ENCODE peak calls at places on chromosomes 6 and 20, in six cellular contexts. T is PC-9, D is GM23248, K is OCI-LY7, F is GM23338, W is MM.1S. E is an unnamed sample.

GRCh38 chr6:126337323-126337722 is 2.6 kb upstream of the CENPW start:
- DNase-seq in T (no peak), D (peak; percentile 83), K (no peak), F (no peak), W (no peak), E (no peak)

GRCh38 chr20:35887393-35888064 is 66.8 kb downstream of the SCAND1 start:
- DNase-seq in T (no peak), D (no peak), K (no peak), F (no peak), W (no peak), E (no peak)

GRCh38 chr20:37426978-37427377 is 81.0 kb downstream of the SRC start:
- DNase-seq in T (no peak), D (no peak), K (no peak), F (no peak), W (no peak), E (no peak)

GRCh38 chr20:7629880-7630279 is 310.4 kb downstream of the HAO1 start:
- DNase-seq in T (no peak), D (peak; percentile 50), K (no peak), F (no peak), W (no peak), E (peak; percentile 31)

GRCh38 chr6:16683524-16684194 is 77.6 kb downstream of the ATXN1 start:
- DNase-seq in T (peak; percentile 82), D (peak; percentile 82), K (no peak), F (no peak), W (no peak), E (peak; percentile 96)

GRCh38 chr6:155530219-155530834 is 74.7 kb upstream of the NOX3 start:
- DNase-seq in T (no peak), D (peak; percentile 70), K (peak; percentile 66), F (peak; percentile 35), W (peak; percentile 12), E (peak; percentile 60)

GRCh38 chr20:19756756-19757486 is 1.1 kb upstream of the RIN2 start:
- DNase-seq in T (no peak), D (no peak), K (no peak), F (no peak), W (no peak), E (peak; percentile 23)

GRCh38 chr6:68527691-68528090 is 107.4 kb upstream of the ADGRB3 start:
- DNase-seq in T (no peak), D (no peak), K (no peak), F (no peak), W (no peak), E (no peak)

GRCh38 chr6:144158133-144158532 is 7.8 kb downstream of the STX11 start:
- DNase-seq in T (peak; percentile 72), D (peak; percentile 84), K (no peak), F (peak; percentile 74), W (no peak), E (peak; percentile 67)

GRCh38 chr20:2698912-2699311 is 6.3 kb downstream of the EBF4 start:
- DNase-seq in T (no peak), D (no peak), K (no peak), F (no peak), W (no peak), E (no peak)

GRCh38 chr20:63830821-63831593 is at the start of gene ZBTB46:
- DNase-seq in T (peak; percentile 43), D (peak; percentile 75), K (peak; percentile 71), F (peak; percentile 68), W (peak; percentile 53), E (peak; percentile 48)

GRCh38 chr6:57173056-57173885 is 1.1 kb downstream of the BAG2 start:
- DNase-seq in T (peak; percentile 6), D (peak; percentile 60), K (peak; percentile 62), F (peak; percentile 51), W (peak; percentile 27), E (peak; percentile 53)

GRCh38 chr6:166348305-166348949 is 6.1 kb upstream of the SFT2D1 start:
- DNase-seq in T (no peak), D (no peak), K (no peak), F (no peak), W (no peak), E (no peak)

GRCh38 chr20:44700306-44700705 is 14.9 kb upstream of the CCN5 start:
- DNase-seq in T (no peak), D (no peak), K (no peak), F (no peak), W (no peak), E (no peak)

GRCh38 chr20:34124469-34125249 is 12.6 kb upstream of the EIF2S2 start:
- DNase-seq in T (no peak), D (no peak), K (peak; percentile 81), F (no peak), W (peak; percentile 35), E (no peak)

GRCh38 chr6:69732640-69733039 is 64.2 kb downstream of the LMBRD1 start:
- DNase-seq in T (no peak), D (peak; percentile 19), K (peak; percentile 23), F (no peak), W (no peak), E (peak; percentile 38)

GRCh38 chr20:12482661-12483060 is 526.1 kb upstream of the SPTLC3 start:
- DNase-seq in T (no peak), D (no peak), K (no peak), F (no peak), W (no peak), E (no peak)

GRCh38 chr20:341682-342081 is 5.2 kb upstream of the NRSN2 start:
- DNase-seq in T (peak; percentile 55), D (peak; percentile 88), K (no peak), F (no peak), W (no peak), E (peak; percentile 99)

GRCh38 chr20:35561268-35561667 is 19.4 kb downstream of the ERGIC3 start:
- DNase-seq in T (peak; percentile 61), D (peak; percentile 71), K (peak; percentile 82), F (peak; percentile 78), W (peak; percentile 37), E (peak; percentile 63)

GRCh38 chr20:36205026-36205425 is 31.3 kb upstream of the AAR2 start:
- DNase-seq in T (no peak), D (no peak), K (no peak), F (no peak), W (no peak), E (no peak)

GRCh38 chr6:3386374-3386857 is 70.4 kb downstream of the SLC22A23 start:
- DNase-seq in T (no peak), D (no peak), K (no peak), F (no peak), W (no peak), E (no peak)

GRCh38 chr6:109167557-109167956 is 72.2 kb downstream of the CEP57L1 start:
- DNase-seq in T (no peak), D (no peak), K (no peak), F (no peak), W (no peak), E (no peak)

GRCh38 chr6:113433506-113433991 is 423.6 kb upstream of the MARCKS start:
- DNase-seq in T (peak; percentile 61), D (peak; percentile 90), K (no peak), F (no peak), W (no peak), E (peak; percentile 66)

GRCh38 chr6:96907498-96907897 is 9.8 kb upstream of the NDUFAF4 start:
- DNase-seq in T (no peak), D (peak; percentile 36), K (no peak), F (no peak), W (peak; percentile 20), E (no peak)

GRCh38 chr20:51091564-51092195 is 68.8 kb upstream of the KCNG1 start:
- DNase-seq in T (no peak), D (no peak), K (no peak), F (peak; percentile 37), W (no peak), E (no peak)

GRCh38 chr20:48681882-48682426 is 145.8 kb downstream of the PREX1 start:
- DNase-seq in T (no peak), D (no peak), K (no peak), F (no peak), W (no peak), E (no peak)

GRCh38 chr20:48681201-48681881 is 146.5 kb downstream of the PREX1 start:
- DNase-seq in T (no peak), D (no peak), K (no peak), F (no peak), W (no peak), E (no peak)

GRCh38 chr20:48683467-48684175 is 144.2 kb downstream of the PREX1 start:
- DNase-seq in T (no peak), D (no peak), K (no peak), F (no peak), W (no peak), E (no peak)

GRCh38 chr20:48684501-48685041 is 143.2 kb downstream of the PREX1 start:
- DNase-seq in T (peak; percentile 38), D (no peak), K (no peak), F (no peak), W (no peak), E (no peak)

GRCh38 chr20:48682529-48683385 is 145.0 kb downstream of the PREX1 start:
- DNase-seq in T (peak; percentile 75), D (peak; percentile 93), K (no peak), F (peak; percentile 79), W (peak; percentile 69), E (no peak)
- H3K4me3 ChIP-seq in T (peak overlapping the region; percentile 16), D (peak overlapping the region; percentile 32), K (no peak overlapping the region), F (peak overlapping the region; percentile 23), W (no peak overlapping the region), E (no peak overlapping the region)

GRCh38 chr6:31719001-31719400 is 2.5 kb downstream of the LY6G6C start:
- DNase-seq in T (no peak), D (no peak), K (no peak), F (no peak), W (no peak), E (no peak)
- H3K9me2 ChIP-seq in T (no peaks in the 10 kb centered on the region), D (no peaks in the 10 kb centered on the region), K (no peaks in the 10 kb centered on the region), F (no peaks in the 10 kb centered on the region), W (no peaks in the 10 kb centered on the region), E (no peaks in the 10 kb centered on the region)

GRCh38 chr6:14638932-14639875 is 521.6 kb downstream of the CD83 start:
- DNase-seq in T (no peak), D (peak; percentile 56), K (peak; percentile 71), F (peak; percentile 36), W (no peak), E (peak; percentile 52)

GRCh38 chr6:14639983-14640599 is 522.5 kb downstream of the CD83 start:
- DNase-seq in T (no peak), D (no peak), K (no peak), F (peak; percentile 71), W (no peak), E (no peak)

GRCh38 chr6:14635933-14636599 is 518.5 kb downstream of the CD83 start:
- DNase-seq in T (no peak), D (no peak), K (no peak), F (no peak), W (peak; percentile 67), E (no peak)

GRCh38 chr6:14640631-14641030 is 523.1 kb downstream of the CD83 start:
- DNase-seq in T (no peak), D (no peak), K (no peak), F (peak; percentile 58), W (no peak), E (no peak)

DNA sequence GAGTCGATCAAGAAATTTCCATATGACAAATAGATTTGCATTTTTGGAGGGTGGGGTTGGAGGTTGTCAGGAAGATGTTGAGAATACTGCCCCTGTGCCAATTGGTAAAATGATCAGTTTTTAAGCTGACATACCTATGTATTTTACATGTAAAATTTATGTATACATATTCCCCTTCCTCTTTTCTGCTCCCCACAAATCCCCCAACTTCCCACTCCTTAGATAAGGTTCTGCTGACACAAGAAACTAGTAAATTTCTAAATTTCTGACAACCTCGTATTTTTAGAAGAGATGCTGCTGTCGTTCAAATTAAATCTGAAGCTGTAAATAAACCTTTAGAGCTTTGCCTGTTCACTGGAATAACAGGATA is 521.0 kb downstream of the CD83 start:
- DNase-seq in T (no peak), D (no peak), K (no peak), F (no peak), W (no peak), E (no peak)
- H3K4me2 ChIP-seq in T (no peak overlapping the region), D (peak overlapping the region; percentile 70), K (peak overlapping the region; percentile 53), F (peak overlapping the region; percentile 67), W (no peak overlapping the region), E (peak overlapping the region; percentile 76)

GRCh38 chr6:23212398-23212797 is 643.0 kb downstream of the HDGFL1 start:
- DNase-seq in T (no peak), D (no peak), K (no peak), F (no peak), W (no peak), E (no peak)
- H3K4me3 ChIP-seq in T (no peak overlapping the region), D (no peak overlapping the region), K (no peak overlapping the region), F (no peak overlapping the region), W (no peak overlapping the region), E (no peak overlapping the region)